ENCODE peak calls at places on chromosomes 11 and 22, in five cellular contexts. U, Z, L, W and O are unnamed samples. For H3K27me3, the result is how much of the 10 kb centered on the place peaks cover.

GRCh38 chr11:103806130-103806900 is 230.1 kb upstream of the DDI1 start:
- DNase-seq in U (peak), W (no peak), Z (peak), L (no peak), O (no peak)

GRCh38 chr22:27090595-27090994 is 433.2 kb downstream of the MIAT start:
- DNase-seq in L (no peak), W (no peak), U (no peak), Z (no peak), O (no peak)

GRCh38 chr22:37000676-37001534 is 18.3 kb downstream of the TST start:
- DNase-seq in L (no peak), U (no peak), Z (no peak), W (no peak), O (no peak)

GRCh38 chr11:68214173-68215086 is 1.3 kb upstream of the KMT5B start:
- DNase-seq in W (peak), U (peak), Z (peak), L (peak), O (no peak)

GRCh38 chr22:20606041-20606783 is 98.8 kb downstream of the MED15 start:
- DNase-seq in L (peak), Z (peak), U (no peak), W (peak), O (peak)

GRCh38 chr22:21936151-21936778 is 16.4 kb downstream of the PPM1F start:
- DNase-seq in U (no peak), L (no peak), W (no peak), Z (no peak), O (no peak)

GRCh38 chr11:112051768-112052167 is 22.0 kb downstream of the PIH1D2 start:
- DNase-seq in L (no peak), U (no peak), Z (no peak), W (no peak), O (no peak)

GRCh38 chr11:111426615-111427014 is 47.5 kb upstream of the POU2AF1 start:
- DNase-seq in W (no peak), U (no peak), Z (no peak), L (no peak), O (no peak)

GRCh38 chr11:122897606-122898210 is 15.1 kb downstream of the JHY start:
- DNase-seq in Z (no peak), U (no peak), L (no peak), W (no peak), O (no peak)

GRCh38 chr11:95832763-95833162 is 42.5 kb downstream of the CEP57 start:
- DNase-seq in L (peak), W (no peak), U (no peak), Z (no peak), O (no peak)

DNA sequence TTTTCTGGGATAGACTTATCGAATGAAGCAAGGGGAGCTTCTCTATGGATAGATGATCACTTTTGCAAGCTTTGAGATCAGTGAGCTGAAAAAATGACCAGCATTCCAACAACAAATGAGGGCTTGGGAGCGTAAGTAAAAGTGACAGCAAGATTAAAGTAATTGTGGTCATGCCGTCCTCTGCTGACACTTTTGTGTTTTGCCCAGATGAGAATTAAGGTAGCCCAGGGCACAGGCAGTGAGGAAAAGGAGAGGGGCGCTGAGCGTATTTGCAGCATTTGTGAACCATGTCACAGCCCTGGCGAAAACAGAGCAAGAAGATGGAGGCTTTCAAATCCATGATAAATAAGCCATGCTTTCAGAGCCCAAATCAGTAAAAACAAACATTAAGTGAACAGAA is 24.6 kb upstream of the TMA7B start:
- DNase-seq in Z (no peak), W (peak), U (no peak), L (no peak), O (no peak)
- H3K27me3 ChIP-seq in Z (under half), W (under half), U (under half), L (under half), O (under half)

GRCh38 chr11:120881591-120881990 is 142.3 kb upstream of the TBCEL start:
- DNase-seq in W (no peak), L (no peak), Z (no peak), U (no peak), O (no peak)
- H3K27me3 ChIP-seq in W (under half), L (under half), Z (under half), U (under half), O (under half)

GRCh38 chr22:48306785-48307570 is 1520.7 kb downstream of the BRD1 start:
- DNase-seq in Z (no peak), W (no peak), U (no peak), L (no peak), O (no peak)
- H3K27me3 ChIP-seq in Z (under half), W (under half), U (under half), L (under half), O (under half)

GRCh38 chr11:118263109-118263508 is 988 bp downstream of the MPZL2 start:
- DNase-seq in U (no peak), L (no peak), Z (no peak), W (no peak), O (no peak)

GRCh38 chr11:118264568-118265470 is 722 bp upstream of the MPZL2 start:
- DNase-seq in L (no peak), W (peak), U (no peak), Z (no peak), O (no peak)

GRCh38 chr11:118263694-118264567 is at the start of gene MPZL2:
- DNase-seq in Z (peak), U (no peak), L (peak), W (peak), O (peak)

GRCh38 chr11:118265954-118266353 is 1.9 kb upstream of the MPZL2 start:
- DNase-seq in W (no peak), U (peak), L (no peak), Z (peak), O (no peak)

GRCh38 chr11:118267486-118267885 is 3.4 kb upstream of the MPZL2 start:
- DNase-seq in U (no peak), L (no peak), Z (no peak), W (no peak), O (no peak)
- H3K27me3 ChIP-seq in U (under half), L (under half), Z (under half), W (half or more), O (under half)